ENCODE peak calls at places on chromosomes 11 and 22, in eight cellular contexts. C, M, K, T, W, P, N and U are unnamed samples.

GRCh38 chr11:72439455-72439854 is 5.1 kb upstream of the CLPB start:
- DNase-seq in C (no peak), M (no peak), K (no peak), T (no peak), W (peak), P (no peak), N (no peak), U (no peak)

GRCh38 chr11:38089728-38090127 is 1491.7 kb upstream of the RAG2 start:
- DNase-seq in C (no peak), M (no peak), K (no peak), T (no peak), W (no peak), P (no peak), N (no peak), U (no peak)

GRCh38 chr11:122309262-122309925 is 193.4 kb upstream of the BLID start:
- DNase-seq in C (no peak), M (no peak), K (no peak), T (no peak), W (no peak), P (no peak), N (no peak), U (no peak)

GRCh38 chr11:73980001-73980960 is 2.4 kb downstream of the UCP2 start:
- DNase-seq in C (no peak), M (peak), K (no peak), T (peak), W (peak), P (peak), N (no peak), U (peak)

GRCh38 chr22:25403284-25403606 is 161.2 kb upstream of the GRK3 start:
- DNase-seq in C (no peak), M (no peak), K (no peak), T (no peak), W (no peak), P (no peak), N (no peak), U (no peak)

GRCh38 chr22:40107756-40108437 is 69.8 kb upstream of the TNRC6B start:
- DNase-seq in C (no peak), M (no peak), K (no peak), T (peak), W (peak), P (no peak), N (no peak), U (peak)

GRCh38 chr11:86116386-86116726 is 47.5 kb upstream of the PICALM start:
- DNase-seq in C (no peak), M (peak), K (no peak), T (no peak), W (peak), P (peak), N (no peak), U (peak)

GRCh38 chr22:42412744-42413220 is 19.4 kb downstream of the NFAM1 start:
- DNase-seq in C (no peak), M (no peak), K (no peak), T (no peak), W (no peak), P (no peak), N (no peak), U (no peak)

GRCh38 chr11:6557761-6558674 is 45.4 kb downstream of the RRP8 start:
- DNase-seq in C (no peak), M (no peak), K (no peak), T (no peak), W (no peak), P (no peak), N (peak), U (no peak)

GRCh38 chr22:30186535-30186934 is 60.0 kb downstream of the LIF start:
- DNase-seq in C (no peak), M (no peak), K (no peak), T (no peak), W (no peak), P (no peak), N (no peak), U (no peak)

GRCh38 chr22:44638966-44639739 is 62.9 kb upstream of the PRR5 start:
- DNase-seq in C (no peak), M (no peak), K (no peak), T (no peak), W (peak), P (no peak), N (no peak), U (no peak)

GRCh38 chr11:15819679-15820286 is 536.6 kb downstream of the SOX6 start:
- DNase-seq in C (peak), M (peak), K (no peak), T (peak), W (peak), P (peak), N (peak), U (peak)

GRCh38 chr11:13644997-13645667 is 23.3 kb upstream of the FAR1 start:
- DNase-seq in C (no peak), M (no peak), K (no peak), T (no peak), W (no peak), P (no peak), N (no peak), U (no peak)

GRCh38 chr22:20271114-20271994 is 3.2 kb upstream of the RTN4R start:
- DNase-seq in C (no peak), M (no peak), K (no peak), T (no peak), W (peak), P (no peak), N (peak), U (no peak)

GRCh38 chr11:201936-202335 is 5.3 kb downstream of the BET1L start:
- DNase-seq in C (no peak), M (no peak), K (no peak), T (no peak), W (no peak), P (no peak), N (no peak), U (no peak)

GRCh38 chr11:11318961-11319360 is 34.1 kb downstream of the CSNK2A3 start:
- DNase-seq in C (no peak), M (no peak), K (no peak), T (no peak), W (no peak), P (no peak), N (no peak), U (no peak)

GRCh38 chr11:126101930-126102283 is 39.2 kb upstream of the CDON start:
- DNase-seq in C (no peak), M (no peak), K (no peak), T (no peak), W (no peak), P (no peak), N (no peak), U (no peak)

GRCh38 chr11:18115360-18116127 is 9.7 kb upstream of the SAAL1 start:
- DNase-seq in C (peak), M (peak), K (peak), T (peak), W (peak), P (peak), N (no peak), U (peak)

GRCh38 chr11:131465746-131466145 is 95.3 kb downstream of the NTM start:
- DNase-seq in C (peak), M (no peak), K (no peak), T (no peak), W (no peak), P (no peak), N (no peak), U (no peak)

GRCh38 chr11:94933225-94934130 is 39.9 kb downstream of the CWC15 start:
- DNase-seq in C (no peak), M (no peak), K (no peak), T (no peak), W (peak), P (no peak), N (no peak), U (no peak)

GRCh38 chr11:89613916-89614315 is 96.2 kb upstream of the TRIM77 start:
- DNase-seq in C (no peak), M (no peak), K (no peak), T (no peak), W (peak), P (no peak), N (no peak), U (no peak)

GRCh38 chr11:83785942-83786341 is 499.8 kb upstream of the CCDC90B start:
- DNase-seq in C (peak), M (no peak), K (no peak), T (no peak), W (no peak), P (no peak), N (no peak), U (no peak)

GRCh38 chr11:77158041-77158695 is 30.1 kb downstream of the MYO7A start:
- DNase-seq in C (no peak), M (no peak), K (no peak), T (no peak), W (no peak), P (no peak), N (no peak), U (no peak)

GRCh38 chr11:125369808-125370207 is 126.3 kb downstream of the FEZ1 start:
- DNase-seq in C (peak), M (no peak), K (no peak), T (no peak), W (no peak), P (no peak), N (no peak), U (no peak)

GRCh38 chr11:131235328-131236298 is 134.8 kb upstream of the NTM start:
- DNase-seq in C (no peak), M (no peak), K (no peak), T (no peak), W (no peak), P (no peak), N (no peak), U (no peak)

GRCh38 chr11:124884340-124884739 is 13.3 kb downstream of the ROBO4 start:
- DNase-seq in C (no peak), M (no peak), K (no peak), T (no peak), W (no peak), P (no peak), N (no peak), U (no peak)

GRCh38 chr22:47572443-47572842 is 810.0 kb downstream of the TBC1D22A start:
- DNase-seq in C (no peak), M (no peak), K (no peak), T (no peak), W (no peak), P (no peak), N (no peak), U (no peak)

GRCh38 chr11:83185767-83186166 is 7.7 kb upstream of the ANKRD42 start:
- DNase-seq in C (no peak), M (no peak), K (no peak), T (no peak), W (no peak), P (no peak), N (no peak), U (no peak)

GRCh38 chr11:82906236-82906635 is 4.7 kb downstream of the DDIAS start:
- DNase-seq in C (peak), M (no peak), K (peak), T (no peak), W (peak), P (no peak), N (peak), U (peak)

GRCh38 chr11:78061921-78062311 is 1.7 kb upstream of the THRSP start:
- DNase-seq in C (no peak), M (no peak), K (no peak), T (no peak), W (no peak), P (no peak), N (no peak), U (no peak)

GRCh38 chr11:30786392-30787120 is 200.4 kb upstream of the MPPED2 start:
- DNase-seq in C (no peak), M (no peak), K (no peak), T (no peak), W (peak), P (no peak), N (no peak), U (no peak)